ENCODE peak calls at places on chromosome 2, in seven cellular contexts. G is hepatic stellate cell, T is A549, U is astrocyte of the hippocampus, Z is RWPE1, S is right atrium auricular region, J is H54. O is an unnamed sample.

GRCh38 chr2:8643996-8644356 is 37.9 kb upstream of the ID2 start:
- DNase-seq in G (no peak), T (no peak), U (no peak), Z (no peak), S (no peak), J (no peak), O (no peak)

GRCh38 chr2:128623776-128624424 is 305.2 kb upstream of the HS6ST1 start:
- DNase-seq in G (peak), T (no peak), U (peak), Z (peak), S (no peak), J (no peak), O (peak)

GRCh38 chr2:67876176-67876575 is 186.6 kb downstream of the C1D start:
- DNase-seq in G (no peak), T (no peak), U (no peak), Z (no peak), S (no peak), J (no peak), O (no peak)

GRCh38 chr2:173149491-173149890 is 73.8 kb downstream of the MAP3K20 start:
- DNase-seq in G (no peak), T (no peak), U (no peak), Z (no peak), S (no peak), J (no peak), O (no peak)

GRCh38 chr2:231321556-231322334 is 73.8 kb upstream of the B3GNT7 start:
- DNase-seq in G (no peak), T (no peak), U (no peak), Z (no peak), S (no peak), J (no peak), O (no peak)

GRCh38 chr2:443211-443610 is 155.3 kb upstream of the ALKAL2 start:
- DNase-seq in G (no peak), T (no peak), U (no peak), Z (no peak), S (no peak), J (no peak), O (no peak)

GRCh38 chr2:203498161-203498560 is 36.9 kb downstream of the RAPH1 start:
- DNase-seq in G (peak), T (peak), U (peak), Z (peak), S (no peak), J (peak), O (peak)

GRCh38 chr2:240604939-240605716 is 18.6 kb downstream of the CAPN10 start:
- DNase-seq in G (no peak), T (no peak), U (no peak), Z (no peak), S (no peak), J (no peak), O (no peak)

GRCh38 chr2:39568116-39568515 is 97.6 kb upstream of the TMEM178A start:
- DNase-seq in G (no peak), T (no peak), U (no peak), Z (peak), S (no peak), J (no peak), O (no peak)

GRCh38 chr2:14220101-14220500 is 412.4 kb upstream of the LRATD1 start:
- DNase-seq in G (peak), T (no peak), U (peak), Z (peak), S (no peak), J (no peak), O (no peak)

GRCh38 chr2:189960346-189960745 is 102.2 kb downstream of the MSTN start:
- DNase-seq in G (no peak), T (no peak), U (no peak), Z (no peak), S (no peak), J (no peak), O (no peak)

GRCh38 chr2:156182132-156182531 is 150.4 kb downstream of the NR4A2 start:
- DNase-seq in G (no peak), T (peak), U (no peak), Z (peak), S (no peak), J (no peak), O (no peak)

GRCh38 chr2:47654790-47655562 is 128.0 kb upstream of the MSH6 start:
- DNase-seq in G (no peak), T (no peak), U (no peak), Z (peak), S (no peak), J (no peak), O (no peak)

GRCh38 chr2:217685255-217685605 is 317.6 kb downstream of the TNS1 start:
- DNase-seq in G (peak), T (peak), U (peak), Z (peak), S (peak), J (no peak), O (peak)

O was measured in AG08396.